ENCODE peak calls at places on chromosomes 12 and 14, in ten cellular contexts. Y is neural progenitor cell, D is HL-60, S is heart right ventricle, H is heart left ventricle, R is psoas muscle, I is MM.1S, E is AG04450, C is tibial artery, O is upper lobe of right lung. W is an unnamed sample.

GRCh38 chr14:72804653-72805180 is 89.2 kb downstream of the DPF3 start:
- DNase-seq in E (no peak), D (no peak), R (no peak), O (no peak), Y (no peak), S (no peak), I (no peak), H (no peak), C (no peak), W (no peak)

GRCh38 chr12:105245291-105245690 is 9.3 kb upstream of the APPL2 start:
- DNase-seq in D (no peak), S (no peak), E (no peak), I (no peak), R (no peak), H (no peak), O (no peak), C (no peak), Y (no peak), W (no peak)

GRCh38 chr12:111074559-111074958 is 154.2 kb upstream of the MYL2 start:
- DNase-seq in R (no peak), S (no peak), Y (no peak), O (peak; percentile 43), D (no peak), I (no peak), H (no peak), C (peak; percentile 37), E (no peak), W (no peak)

GRCh38 chr12:123491056-123491455 is 33.1 kb downstream of the SNRNP35 start:
- DNase-seq in C (no peak), I (no peak), R (no peak), Y (no peak), D (no peak), S (no peak), E (no peak), O (no peak), H (no peak), W (no peak)

GRCh38 chr12:6961278-6961694 is 9.2 kb downstream of the PHB2 start:
- DNase-seq in R (peak; percentile 80), C (peak; percentile 84), D (peak; percentile 84), H (peak; percentile 75), S (peak; percentile 66), I (peak; percentile 6), O (peak; percentile 94), E (no peak), Y (no peak), W (peak; percentile 91)

GRCh38 chr14:59190372-59190771 is 1.9 kb downstream of the DAAM1 start:
- DNase-seq in O (no peak), C (no peak), E (no peak), I (no peak), Y (peak; percentile 70), D (peak; percentile 14), R (no peak), S (no peak), H (peak; percentile 33), W (no peak)

GRCh38 chr12:12804432-12804886 is 8.7 kb upstream of the DDX47 start:
- DNase-seq in I (no peak), O (no peak), S (no peak), D (no peak), C (no peak), Y (no peak), E (peak; percentile 69), H (no peak), R (no peak), W (no peak)

GRCh38 chr12:90428881-90429280 is 526.1 kb downstream of the CCER1 start:
- DNase-seq in D (no peak), E (no peak), Y (peak; percentile 14), C (no peak), S (no peak), O (no peak), I (no peak), R (no peak), H (no peak), W (no peak)

GRCh38 chr12:26563555-26563954 is 269.4 kb downstream of the ITPR2 start:
- DNase-seq in I (no peak), R (no peak), D (no peak), S (no peak), E (no peak), Y (no peak), C (no peak), O (no peak), H (no peak), W (no peak)

GRCh38 chr12:127998936-127999467 is 268.0 kb upstream of the TMEM132C start:
- DNase-seq in S (no peak), C (no peak), R (no peak), H (no peak), Y (no peak), E (no peak), O (no peak), D (no peak), I (no peak), W (no peak)

GRCh38 chr12:81461163-81461562 is 298.0 kb downstream of the PPFIA2 start:
- DNase-seq in R (no peak), H (no peak), D (no peak), S (no peak), Y (no peak), C (no peak), E (no peak), O (no peak), I (no peak), W (no peak)

GRCh38 chr14:105473677-105474477 is 744 bp upstream of the CRIP2 start:
- DNase-seq in S (peak; percentile 98), I (no peak), R (peak; percentile 86), H (peak; percentile 99), D (peak; percentile 33), O (peak; percentile 93), E (peak; percentile 61), C (peak; percentile 98), Y (peak; percentile 98), W (peak; percentile 99)

GRCh38 chr12:49921299-49921698 is 17.6 kb upstream of the FAIM2 start:
- DNase-seq in R (no peak), D (no peak), O (no peak), H (no peak), Y (no peak), E (no peak), C (no peak), S (no peak), I (no peak), W (no peak)

DNA sequence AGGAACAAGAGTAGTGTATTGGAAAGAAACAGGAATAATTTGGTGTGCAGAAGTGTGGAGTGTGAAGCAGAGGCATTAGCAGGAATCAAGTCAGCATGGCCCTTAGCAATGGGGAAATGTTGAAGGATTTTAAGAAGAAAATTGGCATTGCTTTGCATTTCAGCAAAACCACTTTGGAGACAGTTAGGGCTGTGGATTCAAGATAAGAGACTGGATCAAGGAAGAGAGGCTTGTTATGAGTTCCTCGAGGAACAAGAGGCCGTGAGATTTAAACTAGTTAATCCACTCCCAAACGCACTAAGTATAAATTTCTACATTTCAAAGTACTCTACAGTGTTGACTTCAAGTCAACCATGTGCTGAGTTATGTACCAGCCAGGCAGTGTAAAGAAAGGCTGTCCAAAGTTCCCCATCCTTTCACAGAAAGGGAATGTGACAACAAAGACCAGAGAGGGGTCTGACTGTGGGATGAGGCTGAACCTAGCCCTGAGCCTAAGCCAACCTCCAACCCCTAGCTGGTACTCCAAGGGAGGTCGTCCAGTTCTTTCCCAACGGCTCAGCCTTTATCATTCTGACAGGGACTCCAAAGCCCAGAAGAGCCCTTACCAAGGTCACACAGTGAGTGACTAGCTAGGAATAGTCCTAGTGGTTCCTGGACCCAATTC is 91.2 kb upstream of the BMP4 start:
- DNase-seq in S (no peak), D (no peak), C (no peak), E (no peak), H (no peak), O (no peak), I (no peak), R (no peak), Y (no peak), W (no peak)
- TF ChIP-seq CTCF in S (no peak), D (no peak), C (no peak), E (no peak), H (no peak), O (no peak), I (no peak), R (no peak), Y (no peak), W (no peak)

DNA sequence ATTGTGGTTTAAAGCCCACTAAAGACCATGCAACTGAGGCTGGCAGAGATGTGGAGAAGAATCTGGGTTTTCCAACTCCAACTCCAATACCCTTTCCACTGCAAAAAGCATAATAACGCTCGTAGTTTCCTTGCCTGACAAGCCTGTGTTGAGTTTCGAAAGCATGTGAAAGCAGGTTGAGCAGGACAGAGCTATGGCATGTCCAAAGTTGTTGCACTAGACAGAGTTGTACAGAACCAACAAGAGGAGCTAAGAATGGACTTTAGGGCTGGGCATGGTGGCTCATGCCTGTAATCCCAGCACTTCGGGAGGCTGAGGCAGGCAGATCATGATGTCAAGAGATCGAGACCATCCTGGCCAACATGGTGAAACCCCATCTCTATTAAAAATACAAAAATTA is 572.0 kb upstream of the TBX3 start:
- DNase-seq in Y (no peak), H (no peak), R (no peak), S (no peak), O (no peak), D (no peak), I (no peak), E (no peak), C (no peak), W (no peak)
- H3K27ac ChIP-seq in Y (no peak overlapping the region), H (no peak overlapping the region), R (no peak overlapping the region), S (no peak overlapping the region), O (no peak overlapping the region), D (no peak overlapping the region), I (no peak overlapping the region), E (no peak overlapping the region), C (no peak overlapping the region), W (no peak overlapping the region)

GRCh38 chr12:21690704-21691368 is 33.2 kb upstream of the LDHB start:
- DNase-seq in Y (no peak), D (no peak), E (no peak), R (no peak), O (no peak), I (no peak), S (no peak), C (no peak), H (no peak), W (no peak)
- TF ChIP-seq CTCF in Y (no peak), D (no peak), E (no peak), R (no peak), O (no peak), I (no peak), S (no peak), C (no peak), H (no peak), W (no peak)

GRCh38 chr14:100279563-100279962 is 26.7 kb downstream of the SLC25A29 start:
- DNase-seq in E (no peak), O (peak; percentile 51), R (no peak), S (no peak), C (no peak), I (no peak), Y (no peak), H (no peak), D (no peak), W (no peak)

GRCh38 chr14:100282083-100282350 is 24.2 kb downstream of the SLC25A29 start:
- DNase-seq in I (no peak), Y (no peak), S (no peak), R (no peak), C (no peak), E (no peak), H (no peak), D (no peak), O (no peak), W (no peak)

GRCh38 chr14:100281286-100282082 is 24.8 kb downstream of the SLC25A29 start:
- DNase-seq in I (no peak), S (no peak), C (no peak), H (no peak), E (no peak), O (peak; percentile 73), D (no peak), Y (no peak), R (no peak), W (no peak)

GRCh38 chr14:100279133-100279532 is 27.1 kb downstream of the SLC25A29 start:
- DNase-seq in S (no peak), H (no peak), C (no peak), E (no peak), D (no peak), O (no peak), R (no peak), Y (no peak), I (no peak), W (no peak)

GRCh38 chr14:100278702-100279101 is 27.5 kb downstream of the SLC25A29 start:
- DNase-seq in S (no peak), Y (no peak), C (no peak), I (peak; percentile 64), R (no peak), D (peak; percentile 73), O (peak; percentile 72), H (no peak), E (no peak), W (no peak)
- H3K27ac ChIP-seq in S (no peak overlapping the region), Y (no peak overlapping the region), C (no peak overlapping the region), I (no peak overlapping the region), R (peak overlapping the region; percentile 9), D (no peak overlapping the region), O (no peak overlapping the region), H (no peak overlapping the region), E (peak overlapping the region; percentile 25), W (no peak overlapping the region)